ENCODE peak calls at places on chromosome 11, in five cellular contexts. W, D, T, P and A are unnamed samples.

GRCh38 chr11:121111053-121111724 is 10.1 kb downstream of the TECTA start:
- DNase-seq in P (no peak), D (no peak), T (no peak), W (no peak), A (no peak)

GRCh38 chr11:27754035-27755017 is 54.1 kb upstream of the BDNF start:
- DNase-seq in P (no peak), T (peak), W (no peak), D (no peak), A (peak)

GRCh38 chr11:62573006-62573591 is 592 bp downstream of the EEF1G start:
- DNase-seq in W (peak), P (no peak), D (no peak), T (peak), A (peak)

GRCh38 chr11:92751594-92751993 is 217.9 kb upstream of the MTNR1B start:
- DNase-seq in T (no peak), P (no peak), W (no peak), D (no peak), A (no peak)

GRCh38 chr11:105371311-105371710 is 231.7 kb upstream of the CARD18 start:
- DNase-seq in P (no peak), T (no peak), W (no peak), D (no peak), A (no peak)

GRCh38 chr11:11706022-11706421 is 84.2 kb upstream of the GALNT18 start:
- DNase-seq in P (no peak), D (no peak), W (no peak), T (no peak), A (peak)

GRCh38 chr11:34501500-34501899 is 12.1 kb downstream of the ELF5 start:
- DNase-seq in W (no peak), P (peak), T (peak), D (no peak), A (peak)

GRCh38 chr11:695332-695605 is 247 bp upstream of the DEAF1 start:
- DNase-seq in T (no peak), W (no peak), P (no peak), D (no peak), A (no peak)

GRCh38 chr11:78212586-78213371 is 24.1 kb downstream of the USP35 start:
- DNase-seq in T (peak), P (no peak), W (no peak), D (no peak), A (no peak)

GRCh38 chr11:45748801-45749200 is 56.1 kb upstream of the SLC35C1 start:
- DNase-seq in P (no peak), W (no peak), T (no peak), D (no peak), A (peak)

GRCh38 chr11:107009190-107009589 is 9.1 kb downstream of the GUCY1A2 start:
- DNase-seq in D (no peak), P (no peak), W (no peak), T (no peak), A (no peak)
- TF ChIP-seq CTCF in D (no peak), P (no peak), W (peak), T (peak), A (no peak)

GRCh38 chr11:30826911-30827310 is 240.8 kb upstream of the MPPED2 start:
- DNase-seq in W (no peak), P (no peak), D (no peak), T (no peak), A (no peak)
- TF ChIP-seq CTCF in W (no peak), P (no peak), D (no peak), T (no peak), A (no peak)

GRCh38 chr11:102794382-102794781 is 3.6 kb downstream of the MMP1 start:
- DNase-seq in D (no peak), P (no peak), T (peak), W (peak), A (peak)
- TF ChIP-seq CTCF in D (no peak), P (no peak), T (peak), W (peak), A (peak)

DNA sequence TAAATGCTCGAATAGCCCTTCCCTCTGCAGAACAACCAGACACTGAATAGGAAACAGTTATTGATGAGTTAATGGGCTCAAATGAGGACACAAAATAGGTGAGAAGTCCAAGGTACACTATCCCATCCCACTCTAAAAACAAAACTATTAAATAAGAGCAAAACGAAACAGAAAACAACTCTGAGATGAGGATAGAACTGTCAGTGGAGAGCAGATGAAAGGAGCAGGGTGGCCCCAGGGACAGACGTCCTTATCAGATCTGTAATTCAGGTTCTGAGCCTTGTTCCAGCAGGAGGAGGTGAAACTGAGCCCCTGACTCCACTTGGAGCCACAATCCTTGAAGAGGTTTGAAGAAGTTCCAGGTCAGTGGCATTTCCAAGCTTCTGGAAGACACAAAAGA is 8.5 kb upstream of the SNX19 start:
- DNase-seq in P (no peak), W (no peak), D (no peak), T (no peak), A (no peak)
- TF ChIP-seq CTCF in P (no peak), W (no peak), D (no peak), T (no peak), A (no peak)

GRCh38 chr11:50073113-50074105 is 40.7 kb downstream of the OR4C45 start:
- DNase-seq in T (no peak), P (no peak), W (no peak), D (no peak), A (no peak)
- TF ChIP-seq CTCF in T (no peak), P (no peak), W (no peak), D (no peak), A (no peak)

DNA sequence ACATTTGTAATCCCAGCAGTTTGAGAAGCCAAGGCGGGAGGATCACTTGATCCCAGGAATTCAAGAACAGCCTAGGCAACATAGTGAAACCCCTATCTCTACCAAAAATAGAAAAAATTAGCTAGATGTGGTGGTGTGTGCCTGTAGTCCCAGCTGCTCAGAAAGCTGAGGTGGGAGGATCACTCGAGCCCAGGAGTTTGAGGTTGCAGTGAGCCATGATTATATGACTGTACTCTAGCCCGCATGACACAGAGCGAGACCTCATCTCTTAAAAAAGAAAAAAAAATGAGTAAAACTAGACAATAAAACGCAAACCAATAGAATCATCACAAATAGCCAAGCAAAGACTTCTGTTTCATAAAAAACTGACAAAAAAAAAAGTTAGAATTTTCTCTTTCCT is 21.8 kb downstream of the NUCB2 start:
- DNase-seq in P (no peak), W (no peak), D (no peak), T (no peak), A (no peak)
- TF ChIP-seq CTCF in P (no peak), W (no peak), D (no peak), T (no peak), A (no peak)

GRCh38 chr11:95138448-95138847 is 48.8 kb downstream of the ENDOD1 start:
- DNase-seq in D (no peak), W (no peak), P (no peak), T (no peak), A (peak)
- TF ChIP-seq CTCF in D (no peak), W (peak), P (peak), T (peak), A (no peak)